ENCODE peak calls at places on chromosomes 5 and 9, in six cellular contexts. C is foreskin keratinocyte; Y is effector CD4-positive, alpha-beta T cell; I is iPS-NIHi11; T is posterior cingulate gyrus; X is PC-3. L is an unnamed sample.

GRCh38 chr9:101419863-101420262 is 15.7 kb downstream of the ALDOB start:
- DNase-seq in C (no peak), Y (no peak), I (no peak), T (no peak), X (no peak), L (no peak)

GRCh38 chr5:154858972-154859950 is 834 bp downstream of the CNOT8 start:
- DNase-seq in C (peak; percentile 21), Y (no peak), I (no peak), T (no peak), X (peak; percentile 14), L (no peak)

GRCh38 chr9:129542761-129543160 is 78.1 kb downstream of the C9orf50 start:
- DNase-seq in C (peak; percentile 62), Y (no peak), I (no peak), T (no peak), X (peak; percentile 50), L (no peak)

GRCh38 chr5:130032807-130033206 is 128.5 kb downstream of the CHSY3 start:
- DNase-seq in C (no peak), Y (no peak), I (no peak), T (no peak), X (no peak), L (no peak)

GRCh38 chr5:164277720-164278119 is 772.3 kb downstream of the MAT2B start:
- DNase-seq in C (peak; percentile 33), Y (no peak), I (no peak), T (no peak), X (peak; percentile 4), L (no peak)

GRCh38 chr5:142605649-142606048 is 80.2 kb downstream of the FGF1 start:
- DNase-seq in C (no peak), Y (no peak), I (no peak), T (no peak), X (no peak), L (no peak)

GRCh38 chr5:73853091-73853490 is 227.1 kb downstream of the ARHGEF28 start:
- DNase-seq in C (peak; percentile 76), Y (no peak), I (no peak), T (no peak), X (peak; percentile 77), L (no peak)

GRCh38 chr5:96226941-96227552 is 206.0 kb downstream of the PCSK1 start:
- DNase-seq in C (peak; percentile 94), Y (no peak), I (no peak), T (no peak), X (peak; percentile 80), L (peak; percentile 10)

GRCh38 chr5:105238561-105238960 is 1676.0 kb upstream of the NUDT12 start:
- DNase-seq in C (no peak), Y (no peak), I (no peak), T (no peak), X (no peak), L (no peak)